ENCODE peak calls at places on chromosomes 5 and 9, in six cellular contexts. One of them, this sample, is unnamed.

GRCh38 chr5:168614661-168615060 is 35.5 kb upstream of the PANK3 start:
- DNase-seq in GM23338: no peak
- DNase-seq in astrocyte of the spinal cord: no peak
- DNase-seq in upper lobe of left lung: no peak
- DNase-seq in breast epithelium: no peak
- DNase-seq in coronary artery: no peak
- DNase-seq in this sample: no peak

GRCh38 chr9:114367406-114367805 is 20.4 kb downstream of the AKNA start:
- DNase-seq in GM23338: no peak
- DNase-seq in astrocyte of the spinal cord: no peak
- DNase-seq in upper lobe of left lung: no peak
- DNase-seq in breast epithelium: no peak
- DNase-seq in coronary artery: no peak
- DNase-seq in this sample: no peak

GRCh38 chr5:138601444-138601843 is 26.2 kb upstream of the HSPA9 start:
- DNase-seq in GM23338: no peak
- DNase-seq in astrocyte of the spinal cord: peak
- DNase-seq in upper lobe of left lung: peak
- DNase-seq in breast epithelium: no peak
- DNase-seq in coronary artery: no peak
- DNase-seq in this sample: peak

GRCh38 chr5:96111080-96111756 is 149.6 kb upstream of the ELL2 start:
- DNase-seq in GM23338: no peak
- DNase-seq in astrocyte of the spinal cord: no peak
- DNase-seq in upper lobe of left lung: no peak
- DNase-seq in breast epithelium: no peak
- DNase-seq in coronary artery: no peak
- DNase-seq in this sample: no peak

GRCh38 chr9:120971938-120972337 is 45.3 kb upstream of the TRAF1 start:
- DNase-seq in GM23338: no peak
- DNase-seq in astrocyte of the spinal cord: no peak
- DNase-seq in upper lobe of left lung: no peak
- DNase-seq in breast epithelium: no peak
- DNase-seq in coronary artery: no peak
- DNase-seq in this sample: no peak

GRCh38 chr9:73199886-73200285 is 48.2 kb downstream of the ANXA1 start:
- DNase-seq in GM23338: peak
- DNase-seq in astrocyte of the spinal cord: no peak
- DNase-seq in upper lobe of left lung: no peak
- DNase-seq in breast epithelium: no peak
- DNase-seq in coronary artery: no peak
- DNase-seq in this sample: no peak

GRCh38 chr9:72564517-72565281 is 43.3 kb downstream of the TMC1 start:
- DNase-seq in GM23338: no peak
- DNase-seq in astrocyte of the spinal cord: no peak
- DNase-seq in upper lobe of left lung: no peak
- DNase-seq in breast epithelium: no peak
- DNase-seq in coronary artery: no peak
- DNase-seq in this sample: no peak

GRCh38 chr5:9365501-9365900 is 180.4 kb downstream of the SEMA5A start:
- DNase-seq in GM23338: peak
- DNase-seq in astrocyte of the spinal cord: no peak
- DNase-seq in upper lobe of left lung: no peak
- DNase-seq in breast epithelium: no peak
- DNase-seq in coronary artery: no peak
- DNase-seq in this sample: no peak

GRCh38 chr5:82349651-82350050 is 71.5 kb upstream of the RPS23 start:
- DNase-seq in GM23338: peak
- DNase-seq in astrocyte of the spinal cord: no peak
- DNase-seq in upper lobe of left lung: no peak
- DNase-seq in breast epithelium: no peak
- DNase-seq in coronary artery: no peak
- DNase-seq in this sample: no peak

GRCh38 chr5:170302729-170303501 is 5.3 kb upstream of the LCP2 start:
- DNase-seq in GM23338: no peak
- DNase-seq in astrocyte of the spinal cord: no peak
- DNase-seq in upper lobe of left lung: peak
- DNase-seq in breast epithelium: no peak
- DNase-seq in coronary artery: no peak
- DNase-seq in this sample: no peak

GRCh38 chr9:83281306-83282255 is 218.6 kb upstream of the RASEF start:
- DNase-seq in GM23338: no peak
- DNase-seq in astrocyte of the spinal cord: peak
- DNase-seq in upper lobe of left lung: peak
- DNase-seq in breast epithelium: peak
- DNase-seq in coronary artery: no peak
- DNase-seq in this sample: peak

GRCh38 chr5:133612021-133612860 is at the start of gene FSTL4:
- DNase-seq in GM23338: peak
- DNase-seq in astrocyte of the spinal cord: no peak
- DNase-seq in upper lobe of left lung: peak
- DNase-seq in breast epithelium: no peak
- DNase-seq in coronary artery: no peak
- DNase-seq in this sample: no peak

GRCh38 chr5:9057406-9058000 is 488.4 kb downstream of the SEMA5A start:
- DNase-seq in GM23338: no peak
- DNase-seq in astrocyte of the spinal cord: no peak
- DNase-seq in upper lobe of left lung: no peak
- DNase-seq in breast epithelium: no peak
- DNase-seq in coronary artery: no peak
- DNase-seq in this sample: no peak

GRCh38 chr5:157359350-157359910 is 93.5 kb downstream of the CYFIP2 start:
- DNase-seq in GM23338: no peak
- DNase-seq in astrocyte of the spinal cord: no peak
- DNase-seq in upper lobe of left lung: no peak
- DNase-seq in breast epithelium: no peak
- DNase-seq in coronary artery: peak
- DNase-seq in this sample: no peak

GRCh38 chr9:136220017-136220729 is 15.2 kb upstream of the LHX3 start:
- DNase-seq in GM23338: no peak
- DNase-seq in astrocyte of the spinal cord: peak
- DNase-seq in upper lobe of left lung: no peak
- DNase-seq in breast epithelium: no peak
- DNase-seq in coronary artery: no peak
- DNase-seq in this sample: no peak

GRCh38 chr5:39080168-39080567 is 6.0 kb upstream of the RICTOR start:
- DNase-seq in GM23338: no peak
- DNase-seq in astrocyte of the spinal cord: no peak
- DNase-seq in upper lobe of left lung: no peak
- DNase-seq in breast epithelium: no peak
- DNase-seq in coronary artery: no peak
- DNase-seq in this sample: no peak

GRCh38 chr9:5510360-5510931 is at the start of gene PDCD1LG2:
- DNase-seq in GM23338: no peak
- DNase-seq in astrocyte of the spinal cord: peak
- DNase-seq in upper lobe of left lung: no peak
- DNase-seq in breast epithelium: no peak
- DNase-seq in coronary artery: no peak
- DNase-seq in this sample: peak

DNA sequence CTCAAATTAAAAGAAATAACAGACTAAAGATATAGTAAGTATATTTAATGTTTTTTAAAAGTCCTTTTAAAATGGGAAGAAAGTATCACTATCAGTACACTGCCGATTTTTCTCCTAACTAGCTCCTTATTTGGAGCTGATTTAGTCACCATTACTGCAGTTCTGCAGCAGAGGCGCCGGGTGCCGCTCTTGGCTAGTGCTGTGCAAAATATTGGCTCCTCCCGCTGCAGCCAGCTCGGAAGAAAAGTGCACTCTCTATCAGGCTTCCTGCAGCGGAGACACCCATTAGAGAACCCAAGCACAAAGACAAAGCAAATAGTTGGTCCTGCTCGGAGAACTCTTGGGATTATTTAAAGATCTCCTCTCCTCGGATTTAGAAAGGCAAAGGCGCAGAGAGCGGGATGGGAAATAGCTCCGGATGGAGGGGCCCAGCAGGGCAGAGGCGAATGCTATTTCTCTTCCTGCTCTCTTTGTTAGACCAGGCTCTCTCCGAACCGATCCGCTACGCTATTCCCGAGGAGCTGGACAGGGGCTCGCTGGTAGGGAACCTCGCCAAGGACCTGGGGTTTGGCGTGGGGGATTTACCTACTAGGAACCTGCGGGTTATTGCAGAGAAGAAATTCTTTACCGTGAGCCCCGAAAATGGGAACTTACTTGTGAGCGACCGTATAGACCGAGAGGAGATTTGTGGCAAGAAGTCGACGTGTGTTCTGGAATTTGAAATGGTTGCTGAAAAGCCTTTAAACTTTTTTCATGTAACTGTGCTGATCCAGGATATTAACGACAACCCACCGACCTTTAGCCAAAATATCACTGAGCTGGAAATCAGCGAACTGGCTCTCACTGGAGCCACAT is at the start of gene PCDHGB3:
- DNase-seq in GM23338: peak
- DNase-seq in astrocyte of the spinal cord: peak
- DNase-seq in upper lobe of left lung: no peak
- DNase-seq in breast epithelium: no peak
- DNase-seq in coronary artery: no peak
- DNase-seq in this sample: peak
- H3K4me3 ChIP-seq in GM23338: no peak
- H3K4me3 ChIP-seq in astrocyte of the spinal cord: peak
- H3K4me3 ChIP-seq in upper lobe of left lung: peak
- H3K4me3 ChIP-seq in breast epithelium: peak
- H3K4me3 ChIP-seq in coronary artery: peak
- H3K4me3 ChIP-seq in this sample: peak

GRCh38 chr5:129905467-129906176 is 1.4 kb downstream of the CHSY3 start:
- DNase-seq in GM23338: peak
- DNase-seq in astrocyte of the spinal cord: peak
- DNase-seq in upper lobe of left lung: no peak
- DNase-seq in breast epithelium: no peak
- DNase-seq in coronary artery: peak
- DNase-seq in this sample: no peak
- H3K4me3 ChIP-seq in GM23338: peak
- H3K4me3 ChIP-seq in astrocyte of the spinal cord: peak
- H3K4me3 ChIP-seq in upper lobe of left lung: peak
- H3K4me3 ChIP-seq in breast epithelium: peak
- H3K4me3 ChIP-seq in coronary artery: peak
- H3K4me3 ChIP-seq in this sample: peak

DNA sequence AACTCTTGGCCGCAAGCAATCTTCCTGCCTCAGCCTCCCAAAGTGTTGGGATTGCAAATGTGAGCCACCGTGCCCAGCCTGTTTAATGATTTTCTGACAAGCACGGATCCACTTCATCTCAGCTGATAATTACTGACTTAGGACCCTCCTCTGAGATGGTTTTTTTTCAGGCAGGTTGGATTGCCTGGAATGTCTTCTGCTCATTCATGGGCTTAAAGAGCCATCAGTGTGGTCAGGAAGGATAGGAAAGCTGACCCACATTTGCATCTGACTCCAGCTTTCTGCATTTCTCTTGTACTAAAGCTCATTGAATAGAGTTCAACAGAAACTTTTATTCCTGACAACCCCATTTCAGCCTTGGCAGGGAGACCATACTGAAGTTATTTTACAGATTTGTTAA is 26.3 kb downstream of the ADCY2 start:
- DNase-seq in GM23338: peak
- DNase-seq in astrocyte of the spinal cord: no peak
- DNase-seq in upper lobe of left lung: no peak
- DNase-seq in breast epithelium: no peak
- DNase-seq in coronary artery: no peak
- DNase-seq in this sample: no peak
- H3K4me3 ChIP-seq in GM23338: peak
- H3K4me3 ChIP-seq in astrocyte of the spinal cord: no peak
- H3K4me3 ChIP-seq in upper lobe of left lung: no peak
- H3K4me3 ChIP-seq in breast epithelium: no peak
- H3K4me3 ChIP-seq in coronary artery: no peak
- H3K4me3 ChIP-seq in this sample: no peak

DNA sequence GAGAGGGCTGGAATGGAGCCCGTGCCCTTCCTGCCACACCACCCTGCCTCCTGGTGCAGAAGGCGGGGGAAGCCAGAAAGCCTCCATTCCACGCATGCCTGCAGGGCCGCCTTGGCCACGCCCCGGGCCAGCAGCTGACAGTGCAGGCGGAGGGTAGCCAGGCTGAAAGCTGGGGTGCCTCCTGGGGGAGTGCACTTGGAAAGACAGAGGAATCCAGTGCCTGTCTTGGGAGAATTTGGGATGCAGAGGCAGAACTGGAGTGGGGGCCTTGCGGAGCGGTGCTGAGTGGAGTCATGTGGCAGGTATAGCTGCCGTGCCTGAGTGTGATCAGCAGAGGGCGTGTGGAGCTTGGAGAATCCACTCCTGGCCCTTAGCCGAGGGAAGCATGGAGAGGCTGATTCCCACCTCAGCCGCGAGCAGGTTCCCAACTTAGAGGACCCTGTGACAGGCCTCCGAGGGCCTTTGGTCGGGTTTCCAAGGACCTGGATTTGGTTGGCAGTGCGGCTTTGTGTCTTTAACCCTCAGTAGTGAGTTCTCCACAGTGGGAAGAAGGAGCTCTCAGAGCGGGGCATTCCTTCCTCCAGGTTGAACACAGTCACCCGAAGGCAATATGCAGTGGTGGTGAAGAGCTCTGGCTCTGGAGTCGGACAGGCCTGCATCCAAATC is 9.1 kb upstream of the URM1 start:
- DNase-seq in GM23338: peak
- DNase-seq in astrocyte of the spinal cord: peak
- DNase-seq in upper lobe of left lung: peak
- DNase-seq in breast epithelium: peak
- DNase-seq in coronary artery: peak
- DNase-seq in this sample: peak
- H3K4me3 ChIP-seq in GM23338: peak
- H3K4me3 ChIP-seq in astrocyte of the spinal cord: peak
- H3K4me3 ChIP-seq in upper lobe of left lung: peak
- H3K4me3 ChIP-seq in breast epithelium: peak
- H3K4me3 ChIP-seq in coronary artery: peak
- H3K4me3 ChIP-seq in this sample: peak

DNA sequence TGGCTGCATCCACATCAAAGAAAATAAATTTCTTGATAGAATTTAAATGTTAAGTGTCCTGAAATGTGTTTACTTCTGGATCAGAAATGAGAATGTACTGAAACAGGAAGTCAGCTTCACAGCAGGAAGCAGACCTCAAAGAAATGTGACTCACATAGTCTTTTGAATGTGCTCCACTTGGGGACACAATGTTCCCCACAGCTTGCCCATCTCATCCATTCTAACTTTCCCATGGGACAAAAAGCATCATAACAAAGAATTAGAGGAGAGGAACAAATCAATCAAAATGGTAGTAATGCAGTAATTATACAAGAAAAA is 85.7 kb downstream of the GRAMD2B start:
- DNase-seq in GM23338: no peak
- DNase-seq in astrocyte of the spinal cord: peak
- DNase-seq in upper lobe of left lung: peak
- DNase-seq in breast epithelium: no peak
- DNase-seq in coronary artery: no peak
- DNase-seq in this sample: peak
- H3K4me3 ChIP-seq in GM23338: no peak
- H3K4me3 ChIP-seq in astrocyte of the spinal cord: no peak
- H3K4me3 ChIP-seq in upper lobe of left lung: no peak
- H3K4me3 ChIP-seq in breast epithelium: no peak
- H3K4me3 ChIP-seq in coronary artery: peak
- H3K4me3 ChIP-seq in this sample: no peak

GRCh38 chr5:75340714-75341478 is 3.9 kb downstream of the HMGCR start:
- DNase-seq in GM23338: no peak
- DNase-seq in astrocyte of the spinal cord: no peak
- DNase-seq in upper lobe of left lung: no peak
- DNase-seq in breast epithelium: no peak
- DNase-seq in coronary artery: no peak
- DNase-seq in this sample: no peak
- H3K4me3 ChIP-seq in GM23338: peak
- H3K4me3 ChIP-seq in astrocyte of the spinal cord: no peak
- H3K4me3 ChIP-seq in upper lobe of left lung: no peak
- H3K4me3 ChIP-seq in breast epithelium: no peak
- H3K4me3 ChIP-seq in coronary artery: no peak
- H3K4me3 ChIP-seq in this sample: peak